ENCODE peak calls at places on chromosomes 16 and 17, in ten cellular contexts. K is colonic mucosa, P is tibial nerve, Y is right lobe of liver, X is adrenal gland, F is tibial artery, G is cardiac muscle cell, A is fibroblast of lung, B is heart left ventricle, Q is A549. D is an unnamed sample.

GRCh38 chr17:7589204-7589868 is 558 bp downstream of the SOX15 start:
- DNase-seq in X (peak; percentile 94), P (peak; percentile 87), Q (no peak), G (peak; percentile 88), K (peak; percentile 82), Y (peak; percentile 80), B (peak; percentile 88), F (peak; percentile 90), A (peak; percentile 75), D (peak; percentile 80)

GRCh38 chr17:31392002-31392855 is 754 bp downstream of the RAB11FIP4 start:
- DNase-seq in B (no peak), K (no peak), F (peak; percentile 60), Y (no peak), A (no peak), Q (no peak), X (peak; percentile 66), G (no peak), P (no peak), D (no peak)

GRCh38 chr16:35714665-35715064 is 2255.3 kb downstream of the TP53TG3F start:
- DNase-seq in Y (no peak), G (no peak), Q (no peak), K (no peak), P (no peak), B (no peak), X (no peak), A (no peak), F (no peak), D (no peak)

GRCh38 chr17:78823282-78824046 is 17.1 kb downstream of the USP36 start:
- DNase-seq in G (no peak), P (no peak), Q (no peak), B (no peak), K (no peak), X (no peak), Y (no peak), A (no peak), F (no peak), D (no peak)

GRCh38 chr16:23837553-23838308 is 1.9 kb downstream of the PRKCB start:
- DNase-seq in G (no peak), K (no peak), X (no peak), F (no peak), B (no peak), A (no peak), Q (no peak), Y (no peak), P (no peak), D (no peak)

GRCh38 chr17:69450857-69451410 is 36.4 kb downstream of the MAP2K6 start:
- DNase-seq in X (no peak), A (peak; percentile 60), B (no peak), P (no peak), Y (no peak), F (no peak), G (peak; percentile 8), K (no peak), Q (no peak), D (no peak)

GRCh38 chr16:57977418-57978069 is 6.6 kb upstream of the CNGB1 start:
- DNase-seq in X (no peak), Q (no peak), A (no peak), Y (peak; percentile 46), K (no peak), F (no peak), B (no peak), P (no peak), G (no peak), D (no peak)

GRCh38 chr16:26951950-26952349 is 114.8 kb upstream of the C16orf82 start:
- DNase-seq in G (no peak), F (no peak), Y (no peak), B (no peak), A (no peak), K (no peak), Q (no peak), P (no peak), X (no peak), D (no peak)

GRCh38 chr17:74924250-74924948 is at the start of gene OTOP2:
- DNase-seq in Q (no peak), B (no peak), F (peak; percentile 74), A (no peak), Y (no peak), G (no peak), X (no peak), K (no peak), P (peak; percentile 9), D (no peak)

GRCh38 chr17:40075216-40076100 is 12.7 kb downstream of the THRA start:
- DNase-seq in G (peak; percentile 76), X (peak; percentile 95), Q (no peak), Y (peak; percentile 71), F (peak; percentile 97), P (peak; percentile 91), K (peak; percentile 85), B (peak; percentile 94), A (no peak), D (peak; percentile 93)

GRCh38 chr17:5033352-5034015 is 1.7 kb downstream of the SLC52A1 start:
- DNase-seq in A (no peak), K (no peak), Q (no peak), B (no peak), G (no peak), P (no peak), F (no peak), X (no peak), Y (no peak), D (no peak)
- TF ChIP-seq CTCF in A (no peak), K (no peak), Q (no peak), B (no peak), G (no peak), P (no peak), F (no peak), X (no peak), Y (no peak), D (no peak)

GRCh38 chr16:88650749-88651275 is at the start of gene CYBA:
- DNase-seq in Q (peak; percentile 87), P (peak; percentile 31), F (peak; percentile 83), A (peak; percentile 38), K (peak; percentile 88), B (peak; percentile 77), G (peak; percentile 71), Y (peak; percentile 88), X (peak; percentile 80), D (peak; percentile 80)
- H3K27ac ChIP-seq in Q (peak within 1 kb of the TSS; percentile 89), P (peak within 1 kb of the TSS; percentile 70), F (peak within 1 kb of the TSS; percentile 64), A (peak within 1 kb of the TSS; percentile 57), K (peak within 1 kb of the TSS; percentile 88), B (peak within 1 kb of the TSS; percentile 73), G (no peak within 1 kb of the TSS), Y (peak within 1 kb of the TSS; percentile 72), X (peak within 1 kb of the TSS; percentile 57), D (peak within 1 kb of the TSS; percentile 67)

DNA sequence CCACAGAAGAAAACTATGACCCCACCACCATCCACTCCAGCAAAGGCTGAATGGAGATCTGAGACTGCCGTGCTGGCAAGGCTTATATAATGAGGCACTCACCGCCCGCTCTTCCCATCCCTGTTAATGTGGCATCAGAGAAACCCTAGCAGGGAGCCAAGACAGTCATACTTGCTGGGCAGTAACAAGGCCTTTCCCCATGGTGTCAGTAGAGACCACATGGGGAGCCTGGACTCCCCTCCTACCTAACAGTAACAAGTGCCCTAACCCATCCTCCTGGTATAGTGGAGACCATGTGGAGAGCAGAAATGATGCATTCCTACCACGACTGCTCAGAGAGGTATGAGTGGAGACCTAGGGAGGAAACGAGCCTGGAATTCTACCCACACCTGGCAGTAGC is 235.2 kb downstream of the C16orf78 start:
- DNase-seq in Q (no peak), A (peak; percentile 73), F (peak; percentile 66), X (peak; percentile 78), Y (no peak), G (peak; percentile 77), B (no peak), P (no peak), K (no peak), D (no peak)
- H3K4me1 ChIP-seq in Q (no peaks in the 10 kb centered on the region), A (no peaks in the 10 kb centered on the region), F (no peaks in the 10 kb centered on the region), X (no peaks in the 10 kb centered on the region), Y (no peaks in the 10 kb centered on the region), G (peaks cover 5% of the 10 kb centered on the region), B (no peaks in the 10 kb centered on the region), P (no peaks in the 10 kb centered on the region), K (no peaks in the 10 kb centered on the region), D (no peaks in the 10 kb centered on the region)

GRCh38 chr16:76882105-76882504 is 308.9 kb upstream of the MON1B start:
- DNase-seq in Y (no peak), F (no peak), A (no peak), P (no peak), K (no peak), G (no peak), X (no peak), B (no peak), Q (no peak), D (no peak)
- TF ChIP-seq CTCF in Y (peak; percentile 50), F (no peak), A (no peak), P (no peak), K (no peak), G (no peak), X (no peak), B (no peak), Q (no peak), D (no peak)

DNA sequence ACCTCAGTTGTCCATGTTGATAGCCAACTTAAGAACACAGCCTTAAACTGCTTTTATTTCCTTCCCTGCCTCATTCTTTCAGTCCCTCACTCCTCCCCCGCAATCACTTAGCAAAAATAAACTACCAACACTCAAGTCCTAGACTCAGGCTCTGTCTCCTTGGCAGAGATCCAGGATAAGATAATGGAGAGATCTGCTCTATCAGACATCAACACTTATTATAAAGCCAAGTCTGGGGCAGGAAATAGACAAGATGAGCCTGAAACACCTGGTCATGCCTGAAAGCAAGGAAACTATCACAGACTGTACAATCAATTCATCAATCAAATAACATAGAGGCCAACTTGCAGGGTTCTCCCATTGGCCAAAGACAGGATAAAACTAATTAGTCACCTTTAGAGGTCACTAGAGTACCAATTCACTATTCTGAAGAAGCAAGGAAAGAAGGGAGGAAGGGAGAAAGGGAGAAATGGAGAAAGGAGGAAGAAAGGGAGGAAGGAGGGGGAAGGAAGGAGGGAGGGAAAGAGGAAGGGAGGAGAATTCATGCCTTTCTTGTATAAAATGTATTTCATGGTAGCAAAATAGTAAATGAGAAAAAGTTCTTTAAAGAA is 15.6 kb downstream of the HYDIN start:
- DNase-seq in K (no peak), Y (no peak), G (peak; percentile 6), A (no peak), Q (no peak), F (no peak), X (no peak), B (no peak), P (no peak), D (no peak)
- H3K27ac ChIP-seq in K (no peak overlapping the region), Y (no peak overlapping the region), G (peak overlapping the region; percentile 16), A (no peak overlapping the region), Q (no peak overlapping the region), F (no peak overlapping the region), X (no peak overlapping the region), B (no peak overlapping the region), P (no peak overlapping the region), D (no peak overlapping the region)